ENCODE peak calls at places on chromosomes 6 and 20, in four cellular contexts. S is foreskin fibroblast, T is MCF 10A, M is small intestine. V is an unnamed sample.

GRCh38 chr6:105835373-105835772 is 250.8 kb upstream of the PRDM1 start:
- DNase-seq in S (no peak), T (peak; percentile 56), M (no peak), V (no peak)

GRCh38 chr6:4567141-4567540 is 209.1 kb upstream of the CDYL start:
- DNase-seq in T (no peak), S (no peak), M (no peak), V (no peak)

GRCh38 chr6:134207431-134207830 is 110.5 kb downstream of the SGK1 start:
- DNase-seq in T (no peak), M (no peak), S (no peak), V (no peak)

GRCh38 chr20:12886618-12887363 is 122.0 kb upstream of the SPTLC3 start:
- DNase-seq in T (no peak), S (no peak), M (no peak), V (no peak)

GRCh38 chr6:158571826-158572652 is 12.1 kb downstream of the TMEM181 start:
- DNase-seq in M (peak; percentile 97), T (no peak), S (no peak), V (peak; percentile 92)

GRCh38 chr6:80269331-80269730 is 162.9 kb downstream of the BCKDHB start:
- DNase-seq in M (no peak), T (no peak), S (no peak), V (no peak)

GRCh38 chr6:145025488-145025887 is 709.8 kb downstream of the EPM2A start:
- DNase-seq in T (no peak), S (no peak), M (no peak), V (no peak)

GRCh38 chr6:17469006-17469972 is 75.9 kb downstream of the CAP2 start:
- DNase-seq in T (no peak), S (no peak), M (no peak), V (no peak)

GRCh38 chr20:5513975-5514516 is 197.3 kb upstream of the PROKR2 start:
- DNase-seq in T (peak; percentile 43), S (peak; percentile 47), M (peak; percentile 97), V (no peak)

GRCh38 chr20:1818247-1818840 is 76.9 kb upstream of the SIRPA start:
- DNase-seq in S (no peak), T (no peak), M (no peak), V (no peak)

GRCh38 chr6:1335367-1336037 is 23.6 kb downstream of the FOXQ1 start:
- DNase-seq in S (peak; percentile 94), M (peak; percentile 94), T (peak; percentile 95), V (peak; percentile 84)

GRCh38 chr6:149913542-149914240 is 9.2 kb downstream of the RAET1G start:
- DNase-seq in M (no peak), T (no peak), S (no peak), V (no peak)

GRCh38 chr20:17510548-17510947 is 20.6 kb downstream of the BFSP1 start:
- DNase-seq in S (no peak), T (no peak), M (no peak), V (no peak)